ENCODE peak calls at places on chromosomes 3 and 15, in five cellular contexts. One of them, this sample, is unnamed.
A peak's percentile ranks its signal among the peaks of the same experiment; 100 is the strongest.

GRCh38 chr3:110895054-110895453 is 176.6 kb upstream of the NECTIN3 start:
- DNase-seq in transverse colon: no peak
- DNase-seq in kidney: no peak
- DNase-seq in spleen: no peak
- DNase-seq in CD4-positive, alpha-beta T cell: no peak
- DNase-seq in this sample: no peak

GRCh38 chr15:45199136-45199810 is 11.5 kb upstream of the SHF start:
- DNase-seq in transverse colon: peak; percentile 47
- DNase-seq in kidney: peak; percentile 84
- DNase-seq in spleen: no peak
- DNase-seq in CD4-positive, alpha-beta T cell: peak; percentile 19
- DNase-seq in this sample: no peak

GRCh38 chr3:126442099-126442848 is 33.4 kb downstream of the ZXDC start:
- DNase-seq in transverse colon: no peak
- DNase-seq in kidney: no peak
- DNase-seq in spleen: no peak
- DNase-seq in CD4-positive, alpha-beta T cell: no peak
- DNase-seq in this sample: peak; percentile 40

GRCh38 chr3:44476181-44476599 is 1.3 kb downstream of the ZNF445 start:
- DNase-seq in transverse colon: no peak
- DNase-seq in kidney: no peak
- DNase-seq in spleen: no peak
- DNase-seq in CD4-positive, alpha-beta T cell: no peak
- DNase-seq in this sample: no peak

GRCh38 chr3:46873521-46873920 is 4.0 kb upstream of the PTH1R start:
- DNase-seq in transverse colon: no peak
- DNase-seq in kidney: no peak
- DNase-seq in spleen: no peak
- DNase-seq in CD4-positive, alpha-beta T cell: no peak
- DNase-seq in this sample: peak; percentile 24

GRCh38 chr3:160450846-160451245 is 1.3 kb upstream of the TRIM59 start:
- DNase-seq in transverse colon: no peak
- DNase-seq in kidney: no peak
- DNase-seq in spleen: no peak
- DNase-seq in CD4-positive, alpha-beta T cell: no peak
- DNase-seq in this sample: no peak

GRCh38 chr3:4852780-4853748 is 126.2 kb upstream of the BHLHE40 start:
- DNase-seq in transverse colon: no peak
- DNase-seq in kidney: no peak
- DNase-seq in spleen: no peak
- DNase-seq in CD4-positive, alpha-beta T cell: no peak
- DNase-seq in this sample: no peak

GRCh38 chr3:30124435-30125390 is 481.7 kb upstream of the TGFBR2 start:
- DNase-seq in transverse colon: no peak
- DNase-seq in kidney: no peak
- DNase-seq in spleen: no peak
- DNase-seq in CD4-positive, alpha-beta T cell: no peak
- DNase-seq in this sample: peak; percentile 51

GRCh38 chr15:62883938-62884479 is 158.5 kb upstream of the TPM1 start:
- DNase-seq in transverse colon: no peak
- DNase-seq in kidney: no peak
- DNase-seq in spleen: no peak
- DNase-seq in CD4-positive, alpha-beta T cell: no peak
- DNase-seq in this sample: no peak

GRCh38 chr3:182768413-182768812 is 24.9 kb upstream of the ATP11B start:
- DNase-seq in transverse colon: no peak
- DNase-seq in kidney: no peak
- DNase-seq in spleen: no peak
- DNase-seq in CD4-positive, alpha-beta T cell: no peak
- DNase-seq in this sample: no peak

DNA sequence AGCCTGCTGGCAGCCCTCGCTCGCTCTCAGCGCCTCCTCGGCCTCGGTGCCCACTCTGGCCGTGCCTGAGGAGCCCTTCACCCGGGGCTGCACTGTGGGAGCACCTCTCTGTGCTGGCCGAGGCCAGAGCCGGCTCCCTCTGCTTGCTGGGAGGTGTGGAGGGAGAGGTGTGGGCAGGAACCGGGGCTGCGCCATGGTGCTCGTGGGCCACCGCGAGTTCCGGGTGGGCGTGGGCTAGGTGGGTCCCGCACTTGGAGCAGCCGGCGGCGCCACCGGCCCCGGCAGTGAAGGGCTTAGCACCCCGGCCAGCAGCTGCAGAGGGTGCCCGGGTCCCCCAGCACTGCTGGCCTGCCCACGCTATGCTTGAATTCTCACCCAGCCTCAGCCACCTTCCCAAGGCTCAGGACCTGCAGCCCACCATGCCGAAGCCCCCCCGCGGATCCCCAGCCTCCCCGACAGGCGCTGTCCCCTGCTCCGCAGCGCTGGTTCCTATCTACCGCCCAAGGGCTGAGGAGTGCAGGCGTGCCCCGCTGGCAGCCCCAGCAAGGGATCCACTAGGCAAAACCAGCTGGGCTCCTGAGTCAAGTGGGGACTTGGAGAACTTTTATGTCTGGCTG is 863.3 kb downstream of the IGSF11 start:
- DNase-seq in transverse colon: no peak
- DNase-seq in kidney: no peak
- DNase-seq in spleen: peak; percentile 70
- DNase-seq in CD4-positive, alpha-beta T cell: no peak
- DNase-seq in this sample: no peak
- H3K9me3 ChIP-seq in transverse colon: peaks cover 2% of the 10 kb centered on the region
- H3K9me3 ChIP-seq in kidney: no peaks in the 10 kb centered on the region
- H3K9me3 ChIP-seq in spleen: peaks cover 20% of the 10 kb centered on the region
- H3K9me3 ChIP-seq in CD4-positive, alpha-beta T cell: no peaks in the 10 kb centered on the region
- H3K9me3 ChIP-seq in this sample: no peaks in the 10 kb centered on the region

DNA sequence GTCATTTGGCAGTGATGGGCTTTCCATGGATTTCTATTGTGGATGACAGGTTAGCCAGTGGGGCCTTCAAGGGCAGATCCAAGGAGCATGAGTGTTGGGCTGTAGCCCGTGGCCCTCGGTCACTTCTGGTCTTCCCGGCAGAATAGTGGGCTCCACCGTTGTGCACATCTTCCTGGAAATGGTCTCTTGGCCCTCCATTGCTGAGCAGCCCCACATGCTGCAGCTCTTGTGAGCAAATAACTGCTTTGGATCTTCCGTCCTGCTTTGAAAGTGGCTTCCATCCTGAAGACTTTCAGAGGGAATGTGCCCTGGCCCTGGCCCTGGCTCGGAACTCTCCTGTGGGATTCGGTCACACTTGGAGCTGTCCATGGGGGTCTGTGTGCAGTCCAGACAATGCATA is 102.8 kb downstream of the SNRPN start:
- DNase-seq in transverse colon: no peak
- DNase-seq in kidney: no peak
- DNase-seq in spleen: peak; percentile 31
- DNase-seq in CD4-positive, alpha-beta T cell: no peak
- DNase-seq in this sample: peak; percentile 1
- H3K9me3 ChIP-seq in transverse colon: peaks cover 78% of the 10 kb centered on the region
- H3K9me3 ChIP-seq in kidney: peaks cover 81% of the 10 kb centered on the region
- H3K9me3 ChIP-seq in spleen: peaks cover 100% of the 10 kb centered on the region
- H3K9me3 ChIP-seq in CD4-positive, alpha-beta T cell: peaks cover 100% of the 10 kb centered on the region
- H3K9me3 ChIP-seq in this sample: peaks cover 100% of the 10 kb centered on the region

GRCh38 chr3:62562596-62562995 is 189.2 kb upstream of the FEZF2 start:
- DNase-seq in transverse colon: no peak
- DNase-seq in kidney: no peak
- DNase-seq in spleen: no peak
- DNase-seq in CD4-positive, alpha-beta T cell: no peak
- DNase-seq in this sample: no peak
- H3K9me3 ChIP-seq in transverse colon: no peaks in the 10 kb centered on the region
- H3K9me3 ChIP-seq in kidney: no peaks in the 10 kb centered on the region
- H3K9me3 ChIP-seq in spleen: no peaks in the 10 kb centered on the region
- H3K9me3 ChIP-seq in CD4-positive, alpha-beta T cell: no peaks in the 10 kb centered on the region
- H3K9me3 ChIP-seq in this sample: no peaks in the 10 kb centered on the region

GRCh38 chr3:71586810-71587242 is 3.3 kb upstream of the FOXP1 start:
- DNase-seq in transverse colon: no peak
- DNase-seq in kidney: no peak
- DNase-seq in spleen: no peak
- DNase-seq in CD4-positive, alpha-beta T cell: no peak
- DNase-seq in this sample: no peak

GRCh38 chr3:71593106-71593505 is 9.6 kb upstream of the FOXP1 start:
- DNase-seq in transverse colon: no peak
- DNase-seq in kidney: no peak
- DNase-seq in spleen: no peak
- DNase-seq in CD4-positive, alpha-beta T cell: no peak
- DNase-seq in this sample: no peak

GRCh38 chr3:71587958-71588357 is 4.4 kb upstream of the FOXP1 start:
- DNase-seq in transverse colon: no peak
- DNase-seq in kidney: no peak
- DNase-seq in spleen: no peak
- DNase-seq in CD4-positive, alpha-beta T cell: no peak
- DNase-seq in this sample: no peak

GRCh38 chr3:71589132-71589531 is 5.6 kb upstream of the FOXP1 start:
- DNase-seq in transverse colon: no peak
- DNase-seq in kidney: no peak
- DNase-seq in spleen: no peak
- DNase-seq in CD4-positive, alpha-beta T cell: no peak
- DNase-seq in this sample: no peak

GRCh38 chr3:71591106-71591505 is 7.6 kb upstream of the FOXP1 start:
- DNase-seq in transverse colon: no peak
- DNase-seq in kidney: no peak
- DNase-seq in spleen: no peak
- DNase-seq in CD4-positive, alpha-beta T cell: no peak
- DNase-seq in this sample: no peak
- H3K9me3 ChIP-seq in transverse colon: no peaks in the 10 kb centered on the region
- H3K9me3 ChIP-seq in kidney: no peaks in the 10 kb centered on the region
- H3K9me3 ChIP-seq in spleen: no peaks in the 10 kb centered on the region
- H3K9me3 ChIP-seq in CD4-positive, alpha-beta T cell: no peaks in the 10 kb centered on the region
- H3K9me3 ChIP-seq in this sample: no peaks in the 10 kb centered on the region

GRCh38 chr15:43361313-43361903 is 9.4 kb downstream of the ZSCAN29 start:
- DNase-seq in transverse colon: no peak
- DNase-seq in kidney: no peak
- DNase-seq in spleen: no peak
- DNase-seq in CD4-positive, alpha-beta T cell: no peak
- DNase-seq in this sample: no peak

GRCh38 chr15:43360821-43361220 is 10.0 kb downstream of the ZSCAN29 start:
- DNase-seq in transverse colon: no peak
- DNase-seq in kidney: no peak
- DNase-seq in spleen: no peak
- DNase-seq in CD4-positive, alpha-beta T cell: no peak
- DNase-seq in this sample: no peak
- H3K9me3 ChIP-seq in transverse colon: peaks cover 44% of the 10 kb centered on the region
- H3K9me3 ChIP-seq in kidney: peaks cover 11% of the 10 kb centered on the region
- H3K9me3 ChIP-seq in spleen: peaks cover 86% of the 10 kb centered on the region
- H3K9me3 ChIP-seq in CD4-positive, alpha-beta T cell: peaks cover 58% of the 10 kb centered on the region
- H3K9me3 ChIP-seq in this sample: no peaks in the 10 kb centered on the region

DNA sequence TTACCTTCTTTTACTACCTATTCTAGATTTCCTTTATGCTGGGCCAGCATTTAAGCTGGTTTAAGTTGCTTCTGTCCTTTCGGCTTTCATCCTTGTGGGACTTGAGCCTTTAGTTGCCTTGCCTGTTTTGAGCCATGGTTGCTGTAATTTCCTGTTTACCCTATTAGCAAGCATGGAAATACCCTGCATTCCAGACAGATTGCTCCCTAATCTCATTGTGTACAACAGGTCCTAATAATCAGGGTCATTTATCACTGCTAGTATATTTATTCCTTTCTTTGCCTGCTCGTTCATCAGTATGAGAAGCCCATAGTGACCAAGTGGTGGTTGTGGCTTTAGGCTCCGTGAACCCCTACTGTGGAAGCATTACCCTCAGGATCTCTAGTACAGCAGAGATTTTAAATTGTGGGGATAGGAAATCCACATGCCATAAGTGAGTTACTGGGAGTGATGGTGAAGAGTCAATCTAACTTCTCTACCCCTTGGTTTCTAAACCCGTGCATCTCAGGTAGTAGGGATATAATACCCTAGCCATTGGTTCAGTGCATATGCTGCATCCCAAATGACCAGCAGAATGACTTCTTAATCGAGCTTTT is 31.9 kb downstream of the NCK1 start:
- DNase-seq in transverse colon: no peak
- DNase-seq in kidney: no peak
- DNase-seq in spleen: no peak
- DNase-seq in CD4-positive, alpha-beta T cell: no peak
- DNase-seq in this sample: no peak
- H3K9me3 ChIP-seq in transverse colon: no peaks in the 10 kb centered on the region
- H3K9me3 ChIP-seq in kidney: no peaks in the 10 kb centered on the region
- H3K9me3 ChIP-seq in spleen: peaks cover 23% of the 10 kb centered on the region
- H3K9me3 ChIP-seq in CD4-positive, alpha-beta T cell: no peaks in the 10 kb centered on the region
- H3K9me3 ChIP-seq in this sample: peaks cover 18% of the 10 kb centered on the region

GRCh38 chr3:33699275-33699674 is 18.8 kb downstream of the CLASP2 start:
- DNase-seq in transverse colon: no peak
- DNase-seq in kidney: no peak
- DNase-seq in spleen: no peak
- DNase-seq in CD4-positive, alpha-beta T cell: no peak
- DNase-seq in this sample: no peak

GRCh38 chr3:33706056-33706455 is 12.0 kb downstream of the CLASP2 start:
- DNase-seq in transverse colon: no peak
- DNase-seq in kidney: no peak
- DNase-seq in spleen: no peak
- DNase-seq in CD4-positive, alpha-beta T cell: no peak
- DNase-seq in this sample: no peak

DNA sequence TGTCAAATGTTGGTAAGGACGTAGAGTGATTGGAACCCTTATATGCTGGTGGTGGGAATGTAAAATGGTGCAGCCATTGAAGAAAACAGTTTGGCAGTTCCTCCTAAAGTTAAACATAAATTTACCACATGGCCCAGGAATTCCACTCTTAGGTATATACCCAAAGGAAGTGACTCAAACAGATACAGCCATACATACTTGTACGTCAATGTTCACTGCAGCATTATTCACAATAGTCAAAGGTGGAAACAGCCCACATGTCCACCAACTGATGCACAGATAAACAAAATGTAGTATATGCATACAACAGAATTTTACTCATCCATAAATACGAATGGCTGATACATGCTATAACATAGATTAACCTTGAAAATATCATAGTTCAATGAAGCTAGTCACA is 13.2 kb downstream of the CLASP2 start:
- DNase-seq in transverse colon: no peak
- DNase-seq in kidney: no peak
- DNase-seq in spleen: no peak
- DNase-seq in CD4-positive, alpha-beta T cell: no peak
- DNase-seq in this sample: no peak
- H3K9me3 ChIP-seq in transverse colon: peaks cover 8% of the 10 kb centered on the region
- H3K9me3 ChIP-seq in kidney: peaks cover 4% of the 10 kb centered on the region
- H3K9me3 ChIP-seq in spleen: peaks cover 39% of the 10 kb centered on the region
- H3K9me3 ChIP-seq in CD4-positive, alpha-beta T cell: peaks cover 19% of the 10 kb centered on the region
- H3K9me3 ChIP-seq in this sample: peaks cover 14% of the 10 kb centered on the region

DNA sequence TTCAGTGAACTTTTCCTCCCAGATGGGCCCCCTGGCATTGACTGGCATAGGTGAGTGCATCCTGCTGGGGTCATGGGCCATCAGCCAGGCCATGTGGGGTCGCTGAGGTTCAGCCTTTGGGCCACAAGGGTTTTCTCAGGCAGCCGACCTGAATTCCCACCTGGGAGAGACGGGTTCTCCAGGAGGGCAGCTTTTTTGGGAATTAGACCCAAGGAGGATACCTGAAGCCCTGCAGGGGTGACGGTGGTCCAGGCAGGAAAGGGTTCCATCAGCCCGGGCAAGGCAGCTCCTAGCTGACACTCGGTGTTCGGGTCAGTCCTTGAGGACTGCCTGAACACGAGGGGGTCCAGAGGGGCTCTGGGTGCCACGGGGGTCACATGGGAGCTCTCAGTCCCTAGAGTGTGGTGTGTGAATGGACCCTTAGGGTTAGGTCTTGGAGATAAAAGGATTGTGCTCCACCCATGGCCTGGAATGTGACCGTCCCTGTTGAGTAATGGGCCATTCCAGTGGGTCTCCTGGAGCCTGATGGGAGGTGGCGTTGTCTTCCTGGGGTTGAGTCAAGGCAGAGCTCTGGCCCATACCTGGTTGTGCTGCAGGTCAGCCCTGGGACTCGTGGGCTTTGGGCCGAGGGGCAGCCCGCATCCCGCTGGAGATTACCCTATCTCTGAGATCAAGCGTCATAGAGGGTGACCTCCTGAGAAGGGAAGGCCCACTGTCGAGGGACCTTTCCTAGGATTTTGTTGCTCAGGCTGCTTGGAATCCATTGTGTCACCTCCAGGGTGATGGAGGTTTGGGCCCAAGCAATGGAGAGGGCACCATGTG is 192.8 kb downstream of the UBE3A start:
- DNase-seq in transverse colon: peak; percentile 4
- DNase-seq in kidney: no peak
- DNase-seq in spleen: peak; percentile 53
- DNase-seq in CD4-positive, alpha-beta T cell: no peak
- DNase-seq in this sample: no peak
- H3K9me3 ChIP-seq in transverse colon: peaks cover 10% of the 10 kb centered on the region
- H3K9me3 ChIP-seq in kidney: no peaks in the 10 kb centered on the region
- H3K9me3 ChIP-seq in spleen: peaks cover 77% of the 10 kb centered on the region
- H3K9me3 ChIP-seq in CD4-positive, alpha-beta T cell: peaks cover 4% of the 10 kb centered on the region
- H3K9me3 ChIP-seq in this sample: no peaks in the 10 kb centered on the region